ENCODE peak calls at places on chromosomes 13 and 19, in nine cellular contexts. O is progenitor cell of endocrine pancreas, V is psoas muscle, R is fibroblast of lung, Q is prostate gland, G is kidney epithelial cell, D is fibroblast of the aortic adventitia, H is mammary epithelial cell, W is astrocyte of the spinal cord. J is an unnamed sample.

GRCh38 chr19:19488875-19489690 is 26.3 kb downstream of the TSSK6 start:
- DNase-seq in G (peak; percentile 93), V (peak; percentile 88), R (peak; percentile 96), W (peak; percentile 93), Q (no peak), O (peak; percentile 49), H (peak; percentile 87), D (peak; percentile 96), J (peak; percentile 73)

GRCh38 chr19:55186080-55186479 is 6.0 kb upstream of the SYT5 start:
- DNase-seq in G (no peak), Q (no peak), R (no peak), H (no peak), D (no peak), O (no peak), V (no peak), W (no peak), J (no peak)

GRCh38 chr19:11699931-11700794 is 38.6 kb downstream of the ZNF823 start:
- DNase-seq in W (peak; percentile 30), H (peak; percentile 6), V (no peak), O (no peak), G (no peak), D (peak; percentile 56), R (peak; percentile 53), Q (no peak), J (peak; percentile 31)

GRCh38 chr19:2613507-2614295 is 88.8 kb downstream of the GNG7 start:
- DNase-seq in G (no peak), O (no peak), R (peak; percentile 42), D (peak; percentile 50), Q (no peak), H (no peak), W (no peak), V (peak; percentile 64), J (peak; percentile 59)

GRCh38 chr13:40618581-40619478 is 47.6 kb downstream of the FOXO1 start:
- DNase-seq in G (no peak), D (no peak), W (no peak), Q (no peak), O (no peak), V (peak; percentile 62), H (no peak), R (no peak), J (no peak)

GRCh38 chr19:34155686-34156085 is 16.6 kb upstream of the LSM14A start:
- DNase-seq in D (peak; percentile 21), O (no peak), V (no peak), H (no peak), R (no peak), G (no peak), Q (no peak), W (no peak), J (no peak)

GRCh38 chr13:99484405-99484981 is 16.8 kb upstream of the TM9SF2 start:
- DNase-seq in R (peak; percentile 90), Q (no peak), H (peak; percentile 93), D (peak; percentile 70), V (no peak), O (no peak), W (no peak), G (no peak), J (no peak)

GRCh38 chr19:58482372-58482771 is 6.2 kb downstream of the ZNF446 start:
- DNase-seq in O (no peak), G (no peak), Q (no peak), V (no peak), R (no peak), W (no peak), H (no peak), D (no peak), J (no peak)

GRCh38 chr19:31432411-31432810 is 83.2 kb upstream of the TSHZ3 start:
- DNase-seq in O (no peak), D (no peak), R (no peak), G (no peak), W (no peak), H (no peak), Q (no peak), V (no peak), J (no peak)

GRCh38 chr13:113466321-113466836 is 13.1 kb upstream of the ADPRHL1 start:
- DNase-seq in Q (no peak), V (no peak), D (no peak), O (no peak), G (no peak), W (no peak), H (no peak), R (no peak), J (no peak)

GRCh38 chr13:113468029-113468428 is 14.7 kb upstream of the ADPRHL1 start:
- DNase-seq in R (no peak), V (no peak), D (no peak), Q (no peak), W (no peak), H (no peak), O (no peak), G (no peak), J (no peak)

GRCh38 chr13:113461022-113461751 is 7.9 kb upstream of the ADPRHL1 start:
- DNase-seq in D (no peak), O (no peak), V (no peak), H (no peak), R (no peak), Q (no peak), W (no peak), G (no peak), J (no peak)

GRCh38 chr13:113465241-113465640 is 12.0 kb upstream of the ADPRHL1 start:
- DNase-seq in Q (no peak), H (no peak), V (no peak), D (no peak), O (no peak), R (no peak), W (no peak), G (no peak), J (no peak)

DNA sequence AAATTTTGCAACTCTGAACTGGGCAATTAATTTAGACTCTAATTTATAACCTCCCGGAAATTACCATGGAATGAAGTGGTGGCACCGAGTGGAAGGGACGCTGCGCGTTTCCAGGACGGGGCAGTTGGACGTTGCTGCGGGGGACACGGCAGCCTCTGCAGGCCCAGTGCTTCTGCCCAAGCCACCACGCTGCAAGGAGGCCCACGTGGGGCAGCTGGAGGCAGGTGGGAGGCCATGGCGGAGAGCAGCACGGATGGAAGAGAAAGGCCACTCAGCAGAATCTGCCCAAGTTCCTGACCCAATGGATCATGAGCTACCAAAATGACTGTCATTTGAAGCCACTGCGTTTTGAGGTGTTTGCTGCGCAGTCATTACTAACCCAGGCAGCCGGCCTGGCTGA is 11.2 kb upstream of the ADPRHL1 start:
- DNase-seq in V (no peak), O (no peak), W (no peak), H (no peak), R (no peak), Q (no peak), D (no peak), G (no peak), J (no peak)
- TF ChIP-seq CTCF in V (no peak), O (no peak), W (no peak), H (no peak), R (no peak), Q (no peak), D (no peak), G (no peak), J (no peak)

GRCh38 chr13:26629260-26629659 is 71.8 kb downstream of the WASF3 start:
- DNase-seq in R (no peak), W (no peak), Q (no peak), V (peak; percentile 49), O (no peak), G (no peak), H (no peak), D (no peak), J (no peak)
- TF ChIP-seq CTCF in R (peak; percentile 6), W (no peak), Q (no peak), V (no peak), O (peak; percentile 4), G (no peak), H (peak; percentile 37), D (no peak), J (no peak)

GRCh38 chr19:56301152-56301551 is 13.5 kb downstream of the ZSCAN5A start:
- DNase-seq in W (no peak), Q (no peak), D (no peak), O (no peak), R (no peak), V (no peak), H (no peak), G (no peak), J (no peak)
- TF ChIP-seq CTCF in W (no peak), Q (no peak), D (peak; percentile 26), O (peak; percentile 21), R (no peak), V (no peak), H (peak; percentile 8), G (no peak), J (no peak)

DNA sequence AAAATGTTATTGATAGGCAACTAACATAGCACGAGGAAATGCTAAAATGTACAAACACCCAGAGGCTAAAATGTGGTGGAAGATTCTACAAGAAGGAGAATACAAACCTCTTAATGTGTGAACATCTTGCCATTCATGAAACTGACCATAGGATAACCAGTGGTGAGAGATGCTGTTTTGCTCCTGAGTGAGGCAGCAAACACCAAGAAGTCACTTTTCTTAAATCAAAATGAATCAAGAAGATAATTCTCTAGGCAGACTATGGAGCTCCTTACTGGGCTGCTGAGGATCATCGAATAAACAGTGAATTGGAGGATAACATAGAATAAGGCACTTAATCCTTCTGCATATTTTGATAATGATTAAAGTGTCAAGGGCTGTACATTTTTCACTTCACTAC is 375.4 kb upstream of the SLITRK6 start:
- DNase-seq in W (peak; percentile 19), O (no peak), V (no peak), Q (no peak), D (no peak), R (peak; percentile 22), G (no peak), H (no peak), J (no peak)
- TF ChIP-seq CTCF in W (peak; percentile 26), O (no peak), V (no peak), Q (no peak), D (no peak), R (no peak), G (peak; percentile 7), H (no peak), J (no peak)

GRCh38 chr19:5605362-5605761 is 17.2 kb downstream of the SAFB2 start:
- DNase-seq in Q (no peak), G (no peak), W (no peak), R (no peak), H (no peak), O (no peak), V (no peak), D (no peak), J (no peak)
- TF ChIP-seq CTCF in Q (no peak), G (no peak), W (no peak), R (no peak), H (no peak), O (no peak), V (no peak), D (no peak), J (no peak)